ENCODE peak calls at places on chromosome 18, in seven cellular contexts. A is WERI-Rb-1, Y is lower leg skin, G is foreskin fibroblast, K is Karpas-422, S is GM23248, I is Peyer's patch. E is an unnamed sample.

GRCh38 chr18:28715206-28715605 is 538.3 kb upstream of the CDH2 start:
- DNase-seq in A (no peak), Y (no peak), G (no peak), K (no peak), S (no peak), I (no peak), E (no peak)

GRCh38 chr18:199214-199613 is 40.9 kb downstream of the USP14 start:
- DNase-seq in A (no peak), Y (no peak), G (no peak), K (no peak), S (no peak), I (no peak), E (no peak)

GRCh38 chr18:37402735-37403099 is 162.9 kb downstream of the CELF4 start:
- DNase-seq in A (no peak), Y (no peak), G (no peak), K (no peak), S (no peak), I (no peak), E (no peak)

GRCh38 chr18:45828917-45829811 is 3.7 kb downstream of the SIGLEC15 start:
- DNase-seq in A (no peak), Y (no peak), G (no peak), K (no peak), S (no peak), I (no peak), E (no peak)

GRCh38 chr18:21069468-21069867 is 42.1 kb downstream of the ROCK1 start:
- DNase-seq in A (no peak), Y (no peak), G (no peak), K (no peak), S (no peak), I (no peak), E (no peak)

GRCh38 chr18:59986139-59986538 is 86.3 kb downstream of the PMAIP1 start:
- DNase-seq in A (no peak), Y (no peak), G (no peak), K (no peak), S (no peak), I (no peak), E (no peak)

GRCh38 chr18:23452728-23453656 is at the start of gene RIOK3:
- DNase-seq in A (peak; percentile 98), Y (peak; percentile 96), G (peak; percentile 98), K (peak; percentile 98), S (peak; percentile 99), I (peak; percentile 99), E (peak; percentile 95)

GRCh38 chr18:22683196-22683676 is 249.9 kb upstream of the RBBP8 start:
- DNase-seq in A (no peak), Y (no peak), G (peak; percentile 77), K (no peak), S (peak; percentile 68), I (peak; percentile 93), E (peak; percentile 94)

GRCh38 chr18:78586596-78586995 is 393.0 kb upstream of the SALL3 start:
- DNase-seq in A (no peak), Y (no peak), G (no peak), K (no peak), S (no peak), I (no peak), E (no peak)

GRCh38 chr18:21191596-21192307 is 50.3 kb upstream of the GREB1L start:
- DNase-seq in A (peak; percentile 60), Y (peak; percentile 24), G (peak; percentile 79), K (peak; percentile 77), S (peak; percentile 85), I (peak; percentile 69), E (peak; percentile 20)

GRCh38 chr18:30376515-30376914 is 666.0 kb downstream of the DSC3 start:
- DNase-seq in A (peak; percentile 41), Y (no peak), G (no peak), K (peak; percentile 49), S (no peak), I (no peak), E (no peak)

GRCh38 chr18:23356915-23357421 is 96.1 kb upstream of the RIOK3 start:
- DNase-seq in A (no peak), Y (no peak), G (peak; percentile 46), K (no peak), S (peak; percentile 54), I (no peak), E (no peak)

GRCh38 chr18:48819781-48820482 is 130.8 kb downstream of the SMAD7 start:
- DNase-seq in A (peak; percentile 3), Y (no peak), G (no peak), K (no peak), S (no peak), I (peak; percentile 43), E (peak; percentile 4)

DNA sequence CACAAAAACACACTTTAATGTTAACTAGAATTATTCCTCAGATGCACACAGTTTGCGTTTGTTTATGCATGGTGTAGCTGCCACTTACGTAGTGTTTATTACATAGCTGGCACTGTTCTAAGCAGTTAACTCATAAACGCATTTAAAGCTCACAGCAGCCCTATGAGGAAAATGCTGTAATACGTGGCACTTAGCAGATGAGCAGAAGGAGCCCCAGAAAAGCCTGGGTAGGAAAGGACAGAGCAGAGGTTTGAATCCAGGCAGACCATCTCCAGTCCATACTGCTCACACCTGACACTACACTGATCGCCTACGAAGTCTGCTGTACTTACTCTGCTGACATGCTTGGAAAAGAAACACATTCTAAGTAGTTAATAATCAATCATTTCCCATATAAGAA is 66.6 kb downstream of the BCL2 start:
- DNase-seq in A (no peak), Y (no peak), G (peak; percentile 18), K (no peak), S (no peak), I (no peak), E (no peak)
- H3K4me3 ChIP-seq in A (no peak overlapping the region), Y (no peak overlapping the region), G (peak overlapping the region; percentile 7), K (no peak overlapping the region), S (no peak overlapping the region), I (peak overlapping the region; percentile 8), E (no peak overlapping the region)

DNA sequence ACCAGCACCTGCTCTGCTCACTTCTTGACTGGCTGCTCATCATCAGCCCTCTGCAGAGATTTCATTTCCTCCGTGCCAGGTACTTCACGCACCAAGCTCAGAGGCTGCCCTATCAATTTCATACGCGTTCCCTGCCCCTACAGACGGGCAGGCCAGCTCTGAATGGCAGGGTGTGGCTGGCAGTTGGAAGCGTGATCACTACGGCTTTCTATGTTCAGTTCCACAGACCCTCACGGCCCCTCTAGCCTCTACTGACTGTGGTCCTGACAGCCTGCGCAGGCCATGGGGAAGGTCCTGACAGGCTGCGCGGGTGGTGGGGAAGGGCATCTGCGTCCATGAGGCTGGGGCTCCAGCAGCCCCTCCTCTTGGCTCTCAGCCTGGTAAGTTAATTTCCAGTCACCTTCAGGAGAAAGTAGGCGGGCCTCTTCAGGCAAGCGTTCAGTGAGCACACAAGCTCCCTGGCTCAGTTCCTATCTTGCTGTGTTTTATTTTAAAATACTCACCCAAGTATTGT is 154.8 kb downstream of the ZNF236 start:
- DNase-seq in A (no peak), Y (no peak), G (no peak), K (no peak), S (no peak), I (no peak), E (no peak)
- H3K4me3 ChIP-seq in A (no peak overlapping the region), Y (no peak overlapping the region), G (no peak overlapping the region), K (peak overlapping the region; percentile 25), S (no peak overlapping the region), I (peak overlapping the region; percentile 23), E (no peak overlapping the region)

DNA sequence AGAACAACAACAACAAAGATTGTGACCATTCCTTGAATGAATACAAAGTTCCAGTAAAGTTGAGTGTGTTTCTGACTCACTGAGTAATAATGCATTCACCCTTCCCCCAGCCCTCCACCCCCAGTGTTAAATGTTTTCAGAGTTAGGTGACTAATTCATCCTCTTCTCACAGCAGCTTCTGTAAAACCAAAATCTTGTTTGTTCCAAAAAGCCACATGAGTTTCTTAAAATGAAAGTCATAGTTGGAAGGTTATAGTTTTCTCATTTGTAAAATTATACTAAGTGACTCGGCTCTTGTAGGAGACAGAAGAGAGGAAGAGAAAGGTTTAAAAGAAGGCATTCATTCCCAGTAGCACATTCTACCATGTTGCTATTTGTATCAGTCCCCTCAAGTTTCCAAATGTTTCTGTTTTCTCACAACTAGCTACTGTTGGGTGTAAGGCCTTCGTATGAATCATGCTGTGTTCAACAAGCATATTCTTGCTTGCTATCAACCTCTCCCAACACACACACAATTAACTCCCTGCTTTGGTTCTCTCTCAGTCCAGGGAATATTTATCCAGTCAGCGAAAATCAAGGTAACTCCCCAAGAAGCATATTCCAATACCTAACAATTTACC is 75.3 kb downstream of the MBD2 start:
- DNase-seq in A (no peak), Y (peak; percentile 46), G (peak; percentile 91), K (no peak), S (peak; percentile 93), I (no peak), E (no peak)
- H3K4me3 ChIP-seq in A (no peak overlapping the region), Y (no peak overlapping the region), G (peak overlapping the region; percentile 19), K (no peak overlapping the region), S (peak overlapping the region; percentile 55), I (no peak overlapping the region), E (no peak overlapping the region)

GRCh38 chr18:44683566-44683965 is 2.9 kb downstream of the SETBP1 start:
- DNase-seq in A (no peak), Y (no peak), G (peak; percentile 38), K (no peak), S (peak; percentile 38), I (no peak), E (no peak)

GRCh38 chr18:44682871-44683221 is 2.2 kb downstream of the SETBP1 start:
- DNase-seq in A (peak; percentile 23), Y (no peak), G (peak; percentile 46), K (no peak), S (no peak), I (no peak), E (peak; percentile 76)

GRCh38 chr18:44681039-44681595 is 429 bp downstream of the SETBP1 start:
- DNase-seq in A (no peak), Y (no peak), G (no peak), K (no peak), S (peak; percentile 31), I (no peak), E (peak; percentile 24)

GRCh38 chr18:44681611-44682010 is 923 bp downstream of the SETBP1 start:
- DNase-seq in A (no peak), Y (no peak), G (no peak), K (no peak), S (no peak), I (no peak), E (no peak)

GRCh38 chr18:44682181-44682870 is 1.6 kb downstream of the SETBP1 start:
- DNase-seq in A (no peak), Y (no peak), G (peak; percentile 48), K (no peak), S (no peak), I (peak; percentile 69), E (peak; percentile 76)
- H3K4me3 ChIP-seq in A (no peak overlapping the region), Y (no peak overlapping the region), G (peak overlapping the region; percentile 98), K (no peak overlapping the region), S (peak overlapping the region; percentile 91), I (peak overlapping the region; percentile 73), E (peak overlapping the region; percentile 73)

DNA sequence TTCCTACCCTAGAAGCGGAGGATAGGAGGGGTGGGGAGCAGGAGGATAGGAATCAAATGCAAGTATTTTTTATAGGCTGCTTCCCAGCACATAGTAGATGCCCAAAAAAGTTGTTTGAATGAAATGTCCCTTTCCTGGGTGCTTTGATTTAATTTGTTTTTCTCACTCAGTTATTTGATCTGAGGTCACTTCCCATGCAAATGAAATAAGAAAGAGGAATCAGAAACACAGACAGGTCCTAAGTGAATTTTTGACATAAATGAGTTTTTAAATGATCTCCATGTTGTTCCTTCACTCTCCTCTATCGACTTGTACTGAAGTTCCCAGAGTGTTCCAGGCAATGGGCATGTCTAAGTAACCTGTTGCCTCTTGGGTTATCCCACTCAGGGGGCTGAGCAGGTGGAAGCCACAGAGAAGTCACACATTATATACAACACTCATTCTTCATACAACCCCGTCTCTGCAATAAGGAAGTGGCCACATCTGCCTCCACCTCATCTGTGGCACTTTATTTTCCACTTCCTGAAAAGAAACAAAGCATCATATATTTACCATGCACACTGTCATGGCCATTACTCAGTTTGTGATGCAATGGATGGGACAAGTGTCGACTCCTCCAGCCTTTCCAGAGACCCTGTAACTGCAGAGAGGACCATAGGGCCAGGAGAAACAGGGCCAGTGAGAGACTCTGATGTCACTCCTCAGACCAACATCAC is 81.9 kb upstream of the ZNF397 start:
- DNase-seq in A (no peak), Y (no peak), G (no peak), K (peak; percentile 75), S (no peak), I (peak; percentile 65), E (no peak)
- H3K4me3 ChIP-seq in A (no peak overlapping the region), Y (no peak overlapping the region), G (no peak overlapping the region), K (peak overlapping the region; percentile 11), S (no peak overlapping the region), I (no peak overlapping the region), E (no peak overlapping the region)